ENCODE peak calls at places on chromosomes 3 and 15, in eight cellular contexts. One of them, this sample, is unnamed.
A peak's percentile ranks its signal among the peaks of the same experiment; 100 is the strongest.

GRCh38 chr3:151949706-151950105 is 76.3 kb downstream of the SUCNR1 start:
- DNase-seq in activated CD4-positive, CD25-positive, alpha-beta regulatory T cell: no peak
- DNase-seq in foreskin fibroblast: no peak
- DNase-seq in uterus: no peak
- DNase-seq in activated CD8-positive, alpha-beta memory T cell treated with anti-CD3 and anti-CD28 coated beads for 4 hours: no peak
- DNase-seq in nucleus accumbens: no peak
- DNase-seq in Daoy: no peak
- DNase-seq in activated T-cell treated with anti-CD3 and anti-CD28 coated beads, Interleukin-2, amount 50 U/mL, for 48 hours: no peak
- DNase-seq in this sample: no peak

GRCh38 chr3:171343688-171344087 is 116.5 kb downstream of the TNIK start:
- DNase-seq in foreskin fibroblast: no peak
- DNase-seq in nucleus accumbens: no peak
- DNase-seq in Daoy: no peak
- DNase-seq in activated CD8-positive, alpha-beta memory T cell treated with anti-CD3 and anti-CD28 coated beads for 4 hours: no peak
- DNase-seq in uterus: no peak
- DNase-seq in activated T-cell treated with anti-CD3 and anti-CD28 coated beads, Interleukin-2, amount 50 U/mL, for 48 hours: no peak
- DNase-seq in activated CD4-positive, CD25-positive, alpha-beta regulatory T cell: no peak
- DNase-seq in this sample: no peak

GRCh38 chr3:43644443-43644842 is 22.6 kb upstream of the ANO10 start:
- DNase-seq in Daoy: no peak
- DNase-seq in activated CD4-positive, CD25-positive, alpha-beta regulatory T cell: no peak
- DNase-seq in activated CD8-positive, alpha-beta memory T cell treated with anti-CD3 and anti-CD28 coated beads for 4 hours: no peak
- DNase-seq in foreskin fibroblast: no peak
- DNase-seq in activated T-cell treated with anti-CD3 and anti-CD28 coated beads, Interleukin-2, amount 50 U/mL, for 48 hours: no peak
- DNase-seq in uterus: no peak
- DNase-seq in nucleus accumbens: no peak
- DNase-seq in this sample: no peak

GRCh38 chr3:49222002-49222401 is 50.6 kb downstream of the KLHDC8B start:
- DNase-seq in foreskin fibroblast: no peak
- DNase-seq in uterus: no peak
- DNase-seq in Daoy: no peak
- DNase-seq in activated CD4-positive, CD25-positive, alpha-beta regulatory T cell: no peak
- DNase-seq in activated CD8-positive, alpha-beta memory T cell treated with anti-CD3 and anti-CD28 coated beads for 4 hours: no peak
- DNase-seq in nucleus accumbens: no peak
- DNase-seq in activated T-cell treated with anti-CD3 and anti-CD28 coated beads, Interleukin-2, amount 50 U/mL, for 48 hours: no peak
- DNase-seq in this sample: no peak

GRCh38 chr3:134693226-134693625 is 42.4 kb upstream of the KY start:
- DNase-seq in activated CD4-positive, CD25-positive, alpha-beta regulatory T cell: no peak
- DNase-seq in uterus: no peak
- DNase-seq in nucleus accumbens: no peak
- DNase-seq in Daoy: no peak
- DNase-seq in foreskin fibroblast: no peak
- DNase-seq in activated CD8-positive, alpha-beta memory T cell treated with anti-CD3 and anti-CD28 coated beads for 4 hours: no peak
- DNase-seq in activated T-cell treated with anti-CD3 and anti-CD28 coated beads, Interleukin-2, amount 50 U/mL, for 48 hours: no peak
- DNase-seq in this sample: no peak

GRCh38 chr3:150210461-150211110 is 197.5 kb upstream of the TSC22D2 start:
- DNase-seq in activated CD8-positive, alpha-beta memory T cell treated with anti-CD3 and anti-CD28 coated beads for 4 hours: no peak
- DNase-seq in uterus: no peak
- DNase-seq in activated T-cell treated with anti-CD3 and anti-CD28 coated beads, Interleukin-2, amount 50 U/mL, for 48 hours: no peak
- DNase-seq in activated CD4-positive, CD25-positive, alpha-beta regulatory T cell: no peak
- DNase-seq in Daoy: no peak
- DNase-seq in foreskin fibroblast: no peak
- DNase-seq in nucleus accumbens: no peak
- DNase-seq in this sample: no peak

GRCh38 chr3:66353530-66353929 is 132.7 kb downstream of the SLC25A26 start:
- DNase-seq in uterus: no peak
- DNase-seq in foreskin fibroblast: peak; percentile 51
- DNase-seq in activated CD8-positive, alpha-beta memory T cell treated with anti-CD3 and anti-CD28 coated beads for 4 hours: no peak
- DNase-seq in activated T-cell treated with anti-CD3 and anti-CD28 coated beads, Interleukin-2, amount 50 U/mL, for 48 hours: no peak
- DNase-seq in Daoy: no peak
- DNase-seq in nucleus accumbens: no peak
- DNase-seq in activated CD4-positive, CD25-positive, alpha-beta regulatory T cell: no peak
- DNase-seq in this sample: no peak

GRCh38 chr15:74523982-74524381 is 17.0 kb upstream of the ARID3B start:
- DNase-seq in activated CD4-positive, CD25-positive, alpha-beta regulatory T cell: no peak
- DNase-seq in uterus: no peak
- DNase-seq in foreskin fibroblast: peak; percentile 49
- DNase-seq in nucleus accumbens: no peak
- DNase-seq in activated CD8-positive, alpha-beta memory T cell treated with anti-CD3 and anti-CD28 coated beads for 4 hours: no peak
- DNase-seq in activated T-cell treated with anti-CD3 and anti-CD28 coated beads, Interleukin-2, amount 50 U/mL, for 48 hours: no peak
- DNase-seq in Daoy: no peak
- DNase-seq in this sample: no peak

GRCh38 chr3:113293348-113293747 is 82.0 kb downstream of the BOC start:
- DNase-seq in foreskin fibroblast: no peak
- DNase-seq in nucleus accumbens: no peak
- DNase-seq in uterus: no peak
- DNase-seq in activated CD8-positive, alpha-beta memory T cell treated with anti-CD3 and anti-CD28 coated beads for 4 hours: no peak
- DNase-seq in activated T-cell treated with anti-CD3 and anti-CD28 coated beads, Interleukin-2, amount 50 U/mL, for 48 hours: no peak
- DNase-seq in activated CD4-positive, CD25-positive, alpha-beta regulatory T cell: no peak
- DNase-seq in Daoy: no peak
- DNase-seq in this sample: no peak

GRCh38 chr3:56119575-56120349 is 348.5 kb downstream of the ERC2 start:
- DNase-seq in Daoy: no peak
- DNase-seq in activated T-cell treated with anti-CD3 and anti-CD28 coated beads, Interleukin-2, amount 50 U/mL, for 48 hours: no peak
- DNase-seq in uterus: no peak
- DNase-seq in activated CD8-positive, alpha-beta memory T cell treated with anti-CD3 and anti-CD28 coated beads for 4 hours: no peak
- DNase-seq in activated CD4-positive, CD25-positive, alpha-beta regulatory T cell: no peak
- DNase-seq in foreskin fibroblast: peak; percentile 84
- DNase-seq in nucleus accumbens: no peak
- DNase-seq in this sample: no peak

GRCh38 chr15:53962646-53963561 is 15.3 kb upstream of the UNC13C start:
- DNase-seq in activated CD8-positive, alpha-beta memory T cell treated with anti-CD3 and anti-CD28 coated beads for 4 hours: no peak
- DNase-seq in activated CD4-positive, CD25-positive, alpha-beta regulatory T cell: no peak
- DNase-seq in uterus: no peak
- DNase-seq in activated T-cell treated with anti-CD3 and anti-CD28 coated beads, Interleukin-2, amount 50 U/mL, for 48 hours: peak; percentile 31
- DNase-seq in nucleus accumbens: no peak
- DNase-seq in Daoy: no peak
- DNase-seq in foreskin fibroblast: peak; percentile 4
- DNase-seq in this sample: no peak

GRCh38 chr3:69012111-69012835 is 1.2 kb downstream of the EOGT start:
- DNase-seq in activated T-cell treated with anti-CD3 and anti-CD28 coated beads, Interleukin-2, amount 50 U/mL, for 48 hours: no peak
- DNase-seq in nucleus accumbens: no peak
- DNase-seq in activated CD4-positive, CD25-positive, alpha-beta regulatory T cell: no peak
- DNase-seq in activated CD8-positive, alpha-beta memory T cell treated with anti-CD3 and anti-CD28 coated beads for 4 hours: no peak
- DNase-seq in foreskin fibroblast: peak; percentile 65
- DNase-seq in Daoy: no peak
- DNase-seq in uterus: peak; percentile 51
- DNase-seq in this sample: no peak

GRCh38 chr3:183099026-183099837 is at the start of gene MCCC1:
- DNase-seq in uterus: peak; percentile 98
- DNase-seq in activated T-cell treated with anti-CD3 and anti-CD28 coated beads, Interleukin-2, amount 50 U/mL, for 48 hours: peak; percentile 98
- DNase-seq in activated CD4-positive, CD25-positive, alpha-beta regulatory T cell: peak; percentile 93
- DNase-seq in nucleus accumbens: peak; percentile 99
- DNase-seq in activated CD8-positive, alpha-beta memory T cell treated with anti-CD3 and anti-CD28 coated beads for 4 hours: peak; percentile 97
- DNase-seq in Daoy: peak; percentile 99
- DNase-seq in foreskin fibroblast: peak; percentile 100
- DNase-seq in this sample: peak; percentile 96

GRCh38 chr15:88257311-88257901 is 867 bp upstream of the NTRK3 start:
- DNase-seq in activated T-cell treated with anti-CD3 and anti-CD28 coated beads, Interleukin-2, amount 50 U/mL, for 48 hours: peak; percentile 47
- DNase-seq in nucleus accumbens: peak; percentile 66
- DNase-seq in foreskin fibroblast: peak; percentile 6
- DNase-seq in Daoy: no peak
- DNase-seq in activated CD4-positive, CD25-positive, alpha-beta regulatory T cell: no peak
- DNase-seq in uterus: no peak
- DNase-seq in activated CD8-positive, alpha-beta memory T cell treated with anti-CD3 and anti-CD28 coated beads for 4 hours: no peak
- DNase-seq in this sample: no peak

GRCh38 chr3:126755866-126756265 is 51.8 kb downstream of the CHCHD6 start:
- DNase-seq in nucleus accumbens: no peak
- DNase-seq in uterus: no peak
- DNase-seq in activated CD8-positive, alpha-beta memory T cell treated with anti-CD3 and anti-CD28 coated beads for 4 hours: no peak
- DNase-seq in Daoy: no peak
- DNase-seq in activated CD4-positive, CD25-positive, alpha-beta regulatory T cell: no peak
- DNase-seq in activated T-cell treated with anti-CD3 and anti-CD28 coated beads, Interleukin-2, amount 50 U/mL, for 48 hours: no peak
- DNase-seq in foreskin fibroblast: no peak
- DNase-seq in this sample: no peak

GRCh38 chr3:10521772-10522441 is 16.5 kb upstream of the ATP2B2 start:
- DNase-seq in foreskin fibroblast: no peak
- DNase-seq in Daoy: no peak
- DNase-seq in activated CD8-positive, alpha-beta memory T cell treated with anti-CD3 and anti-CD28 coated beads for 4 hours: no peak
- DNase-seq in uterus: no peak
- DNase-seq in activated CD4-positive, CD25-positive, alpha-beta regulatory T cell: no peak
- DNase-seq in activated T-cell treated with anti-CD3 and anti-CD28 coated beads, Interleukin-2, amount 50 U/mL, for 48 hours: no peak
- DNase-seq in nucleus accumbens: no peak
- DNase-seq in this sample: no peak

GRCh38 chr3:187717572-187717971 is 15.2 kb upstream of the RTP2 start:
- DNase-seq in uterus: no peak
- DNase-seq in activated CD8-positive, alpha-beta memory T cell treated with anti-CD3 and anti-CD28 coated beads for 4 hours: no peak
- DNase-seq in activated CD4-positive, CD25-positive, alpha-beta regulatory T cell: no peak
- DNase-seq in foreskin fibroblast: peak; percentile 35
- DNase-seq in activated T-cell treated with anti-CD3 and anti-CD28 coated beads, Interleukin-2, amount 50 U/mL, for 48 hours: no peak
- DNase-seq in Daoy: no peak
- DNase-seq in nucleus accumbens: no peak
- DNase-seq in this sample: no peak

GRCh38 chr3:135970500-135971116 is 5.1 kb downstream of the PPP2R3A start:
- DNase-seq in activated T-cell treated with anti-CD3 and anti-CD28 coated beads, Interleukin-2, amount 50 U/mL, for 48 hours: no peak
- DNase-seq in activated CD8-positive, alpha-beta memory T cell treated with anti-CD3 and anti-CD28 coated beads for 4 hours: no peak
- DNase-seq in uterus: no peak
- DNase-seq in Daoy: peak; percentile 66
- DNase-seq in nucleus accumbens: peak; percentile 65
- DNase-seq in activated CD4-positive, CD25-positive, alpha-beta regulatory T cell: no peak
- DNase-seq in foreskin fibroblast: peak; percentile 68
- DNase-seq in this sample: no peak

GRCh38 chr15:77693576-77693975 is 60.9 kb upstream of the LINGO1 start:
- DNase-seq in foreskin fibroblast: no peak
- DNase-seq in uterus: no peak
- DNase-seq in nucleus accumbens: no peak
- DNase-seq in Daoy: no peak
- DNase-seq in activated CD8-positive, alpha-beta memory T cell treated with anti-CD3 and anti-CD28 coated beads for 4 hours: no peak
- DNase-seq in activated T-cell treated with anti-CD3 and anti-CD28 coated beads, Interleukin-2, amount 50 U/mL, for 48 hours: no peak
- DNase-seq in activated CD4-positive, CD25-positive, alpha-beta regulatory T cell: no peak
- DNase-seq in this sample: no peak

GRCh38 chr3:121252676-121253075 is 293.1 kb downstream of the POLQ start:
- DNase-seq in activated CD8-positive, alpha-beta memory T cell treated with anti-CD3 and anti-CD28 coated beads for 4 hours: no peak
- DNase-seq in uterus: no peak
- DNase-seq in activated CD4-positive, CD25-positive, alpha-beta regulatory T cell: no peak
- DNase-seq in Daoy: no peak
- DNase-seq in nucleus accumbens: no peak
- DNase-seq in foreskin fibroblast: no peak
- DNase-seq in activated T-cell treated with anti-CD3 and anti-CD28 coated beads, Interleukin-2, amount 50 U/mL, for 48 hours: no peak
- DNase-seq in this sample: no peak

GRCh38 chr3:25454411-25454927 is 26.4 kb downstream of the RARB start:
- DNase-seq in activated CD4-positive, CD25-positive, alpha-beta regulatory T cell: no peak
- DNase-seq in foreskin fibroblast: no peak
- DNase-seq in nucleus accumbens: no peak
- DNase-seq in activated T-cell treated with anti-CD3 and anti-CD28 coated beads, Interleukin-2, amount 50 U/mL, for 48 hours: no peak
- DNase-seq in activated CD8-positive, alpha-beta memory T cell treated with anti-CD3 and anti-CD28 coated beads for 4 hours: no peak
- DNase-seq in uterus: no peak
- DNase-seq in Daoy: no peak
- DNase-seq in this sample: no peak

GRCh38 chr15:29115093-29115991 is 154.3 kb downstream of the NSMCE3 start:
- DNase-seq in activated CD8-positive, alpha-beta memory T cell treated with anti-CD3 and anti-CD28 coated beads for 4 hours: no peak
- DNase-seq in Daoy: no peak
- DNase-seq in activated T-cell treated with anti-CD3 and anti-CD28 coated beads, Interleukin-2, amount 50 U/mL, for 48 hours: peak; percentile 44
- DNase-seq in uterus: no peak
- DNase-seq in nucleus accumbens: no peak
- DNase-seq in activated CD4-positive, CD25-positive, alpha-beta regulatory T cell: no peak
- DNase-seq in foreskin fibroblast: peak; percentile 55
- DNase-seq in this sample: no peak

GRCh38 chr3:14472471-14473351 is 67.4 kb downstream of the GRIP2 start:
- DNase-seq in activated CD8-positive, alpha-beta memory T cell treated with anti-CD3 and anti-CD28 coated beads for 4 hours: no peak
- DNase-seq in activated CD4-positive, CD25-positive, alpha-beta regulatory T cell: no peak
- DNase-seq in uterus: peak; percentile 84
- DNase-seq in nucleus accumbens: no peak
- DNase-seq in foreskin fibroblast: peak; percentile 94
- DNase-seq in Daoy: peak; percentile 91
- DNase-seq in activated T-cell treated with anti-CD3 and anti-CD28 coated beads, Interleukin-2, amount 50 U/mL, for 48 hours: peak; percentile 37
- DNase-seq in this sample: no peak

GRCh38 chr3:12458901-12459300 is 25.4 kb upstream of the TSEN2 start:
- DNase-seq in activated T-cell treated with anti-CD3 and anti-CD28 coated beads, Interleukin-2, amount 50 U/mL, for 48 hours: no peak
- DNase-seq in activated CD4-positive, CD25-positive, alpha-beta regulatory T cell: no peak
- DNase-seq in Daoy: no peak
- DNase-seq in foreskin fibroblast: peak; percentile 39
- DNase-seq in uterus: no peak
- DNase-seq in activated CD8-positive, alpha-beta memory T cell treated with anti-CD3 and anti-CD28 coated beads for 4 hours: no peak
- DNase-seq in nucleus accumbens: no peak
- DNase-seq in this sample: no peak

GRCh38 chr15:59885832-59886231 is 118.3 kb upstream of the FOXB1 start:
- DNase-seq in Daoy: peak; percentile 79
- DNase-seq in uterus: no peak
- DNase-seq in activated T-cell treated with anti-CD3 and anti-CD28 coated beads, Interleukin-2, amount 50 U/mL, for 48 hours: no peak
- DNase-seq in activated CD4-positive, CD25-positive, alpha-beta regulatory T cell: no peak
- DNase-seq in activated CD8-positive, alpha-beta memory T cell treated with anti-CD3 and anti-CD28 coated beads for 4 hours: no peak
- DNase-seq in nucleus accumbens: peak; percentile 2
- DNase-seq in foreskin fibroblast: peak; percentile 19
- DNase-seq in this sample: no peak

GRCh38 chr3:67493808-67494207 is 160.6 kb downstream of the SUCLG2 start:
- DNase-seq in activated T-cell treated with anti-CD3 and anti-CD28 coated beads, Interleukin-2, amount 50 U/mL, for 48 hours: no peak
- DNase-seq in activated CD8-positive, alpha-beta memory T cell treated with anti-CD3 and anti-CD28 coated beads for 4 hours: no peak
- DNase-seq in activated CD4-positive, CD25-positive, alpha-beta regulatory T cell: no peak
- DNase-seq in nucleus accumbens: no peak
- DNase-seq in Daoy: no peak
- DNase-seq in uterus: no peak
- DNase-seq in foreskin fibroblast: no peak
- DNase-seq in this sample: no peak

GRCh38 chr3:174859109-174859735 is at the start of gene NAALADL2:
- DNase-seq in uterus: no peak
- DNase-seq in foreskin fibroblast: no peak
- DNase-seq in Daoy: no peak
- DNase-seq in activated CD8-positive, alpha-beta memory T cell treated with anti-CD3 and anti-CD28 coated beads for 4 hours: no peak
- DNase-seq in activated T-cell treated with anti-CD3 and anti-CD28 coated beads, Interleukin-2, amount 50 U/mL, for 48 hours: no peak
- DNase-seq in activated CD4-positive, CD25-positive, alpha-beta regulatory T cell: no peak
- DNase-seq in nucleus accumbens: no peak
- DNase-seq in this sample: no peak

GRCh38 chr15:59501531-59502113 is 63.6 kb downstream of the FAM81A start:
- DNase-seq in activated CD8-positive, alpha-beta memory T cell treated with anti-CD3 and anti-CD28 coated beads for 4 hours: no peak
- DNase-seq in activated CD4-positive, CD25-positive, alpha-beta regulatory T cell: no peak
- DNase-seq in activated T-cell treated with anti-CD3 and anti-CD28 coated beads, Interleukin-2, amount 50 U/mL, for 48 hours: peak; percentile 32
- DNase-seq in Daoy: peak; percentile 64
- DNase-seq in nucleus accumbens: no peak
- DNase-seq in foreskin fibroblast: peak; percentile 57
- DNase-seq in uterus: no peak
- DNase-seq in this sample: no peak

GRCh38 chr3:150319900-150320299 is 88.2 kb upstream of the TSC22D2 start:
- DNase-seq in foreskin fibroblast: peak; percentile 96
- DNase-seq in Daoy: peak; percentile 92
- DNase-seq in uterus: no peak
- DNase-seq in nucleus accumbens: no peak
- DNase-seq in activated CD8-positive, alpha-beta memory T cell treated with anti-CD3 and anti-CD28 coated beads for 4 hours: no peak
- DNase-seq in activated CD4-positive, CD25-positive, alpha-beta regulatory T cell: no peak
- DNase-seq in activated T-cell treated with anti-CD3 and anti-CD28 coated beads, Interleukin-2, amount 50 U/mL, for 48 hours: no peak
- DNase-seq in this sample: no peak

GRCh38 chr15:85771781-85772445 is 22.8 kb downstream of the KLHL25 start:
- DNase-seq in nucleus accumbens: no peak
- DNase-seq in activated T-cell treated with anti-CD3 and anti-CD28 coated beads, Interleukin-2, amount 50 U/mL, for 48 hours: no peak
- DNase-seq in activated CD8-positive, alpha-beta memory T cell treated with anti-CD3 and anti-CD28 coated beads for 4 hours: no peak
- DNase-seq in activated CD4-positive, CD25-positive, alpha-beta regulatory T cell: no peak
- DNase-seq in Daoy: no peak
- DNase-seq in uterus: peak; percentile 70
- DNase-seq in foreskin fibroblast: peak; percentile 83
- DNase-seq in this sample: no peak

GRCh38 chr3:183357564-183358079 is 70.8 kb downstream of the MCF2L2 start:
- DNase-seq in foreskin fibroblast: no peak
- DNase-seq in activated CD4-positive, CD25-positive, alpha-beta regulatory T cell: no peak
- DNase-seq in uterus: no peak
- DNase-seq in Daoy: no peak
- DNase-seq in activated CD8-positive, alpha-beta memory T cell treated with anti-CD3 and anti-CD28 coated beads for 4 hours: no peak
- DNase-seq in activated T-cell treated with anti-CD3 and anti-CD28 coated beads, Interleukin-2, amount 50 U/mL, for 48 hours: no peak
- DNase-seq in nucleus accumbens: no peak
- DNase-seq in this sample: no peak

GRCh38 chr3:52248816-52249547 is 3.4 kb downstream of the PPM1M start:
- DNase-seq in foreskin fibroblast: peak; percentile 43
- DNase-seq in activated CD8-positive, alpha-beta memory T cell treated with anti-CD3 and anti-CD28 coated beads for 4 hours: no peak
- DNase-seq in uterus: peak; percentile 55
- DNase-seq in nucleus accumbens: no peak
- DNase-seq in activated T-cell treated with anti-CD3 and anti-CD28 coated beads, Interleukin-2, amount 50 U/mL, for 48 hours: peak; percentile 35
- DNase-seq in activated CD4-positive, CD25-positive, alpha-beta regulatory T cell: no peak
- DNase-seq in Daoy: no peak
- DNase-seq in this sample: peak; percentile 14

GRCh38 chr3:155131104-155131503 is 51.0 kb downstream of the MME start:
- DNase-seq in activated CD4-positive, CD25-positive, alpha-beta regulatory T cell: no peak
- DNase-seq in Daoy: no peak
- DNase-seq in activated T-cell treated with anti-CD3 and anti-CD28 coated beads, Interleukin-2, amount 50 U/mL, for 48 hours: no peak
- DNase-seq in nucleus accumbens: no peak
- DNase-seq in activated CD8-positive, alpha-beta memory T cell treated with anti-CD3 and anti-CD28 coated beads for 4 hours: no peak
- DNase-seq in uterus: no peak
- DNase-seq in foreskin fibroblast: peak; percentile 66
- DNase-seq in this sample: no peak

GRCh38 chr15:32998182-32998581 is 196.3 kb downstream of the FMN1 start:
- DNase-seq in activated T-cell treated with anti-CD3 and anti-CD28 coated beads, Interleukin-2, amount 50 U/mL, for 48 hours: no peak
- DNase-seq in activated CD4-positive, CD25-positive, alpha-beta regulatory T cell: no peak
- DNase-seq in nucleus accumbens: no peak
- DNase-seq in uterus: no peak
- DNase-seq in activated CD8-positive, alpha-beta memory T cell treated with anti-CD3 and anti-CD28 coated beads for 4 hours: no peak
- DNase-seq in foreskin fibroblast: no peak
- DNase-seq in Daoy: no peak
- DNase-seq in this sample: no peak

This sample was measured in natural killer cell.